ENCODE peak calls at places on chromosome 5, in ten cellular contexts. J is endothelial cell; P is omental fat pad; L is amniotic stem cell; C is ureter; M is uterus; R is activated T-cell treated with anti-CD3 and anti-CD28 coated beads, Interleukin-2, amount 50 U/mL, for 72 hours; D is pons; U is activated CD8-positive, alpha-beta T cell treated with anti-CD3 and anti-CD28 coated beads, Interleukin-2, amount 10 ng/mL, durations not matched to agents 7 days and 5 days; F is GM06990. B is an unnamed sample.

GRCh38 chr5:173973614-173973969 is 15.4 kb upstream of the C5orf47 start:
- DNase-seq in J (no peak), D (no peak), R (no peak), F (no peak), U (no peak), C (no peak), L (no peak), P (no peak), M (no peak), B (peak; percentile 23)

GRCh38 chr5:129905467-129906176 is 1.4 kb downstream of the CHSY3 start:
- DNase-seq in P (no peak), F (peak; percentile 8), J (peak; percentile 19), R (peak; percentile 6), D (no peak), L (no peak), C (no peak), M (peak; percentile 16), U (no peak), B (no peak)

GRCh38 chr5:74099538-74099937 is 473.5 kb downstream of the ARHGEF28 start:
- DNase-seq in J (no peak), L (no peak), U (no peak), C (no peak), M (no peak), F (no peak), P (no peak), D (no peak), R (no peak), B (no peak)

GRCh38 chr5:83475540-83476469 is 4.3 kb downstream of the VCAN start:
- DNase-seq in U (no peak), R (no peak), C (no peak), L (peak; percentile 58), J (no peak), P (no peak), M (no peak), D (no peak), F (no peak), B (no peak)

GRCh38 chr5:157994271-157994691 is 135.3 kb upstream of the CLINT1 start:
- DNase-seq in D (no peak), C (no peak), J (no peak), M (no peak), R (peak; percentile 3), F (no peak), U (peak; percentile 52), L (no peak), P (no peak), B (no peak)

GRCh38 chr5:181246276-181247050 is 2.8 kb upstream of the RACK1 start:
- DNase-seq in F (peak; percentile 89), M (peak; percentile 90), D (peak; percentile 79), J (peak; percentile 85), P (peak; percentile 67), U (peak; percentile 83), L (no peak), R (peak; percentile 90), C (peak; percentile 94), B (peak; percentile 91)

GRCh38 chr5:107542831-107543231 is 127.9 kb downstream of the EFNA5 start:
- DNase-seq in D (no peak), J (no peak), L (no peak), C (peak; percentile 78), U (no peak), P (peak; percentile 48), M (peak; percentile 66), F (no peak), R (no peak), B (peak; percentile 61)

GRCh38 chr5:10987881-10988504 is 227.0 kb upstream of the DAP start:
- DNase-seq in C (peak; percentile 70), R (peak; percentile 81), U (peak; percentile 74), J (peak; percentile 87), D (peak; percentile 15), L (no peak), M (no peak), P (peak; percentile 26), F (peak; percentile 69), B (peak; percentile 31)

GRCh38 chr5:158273035-158273434 is 414.1 kb upstream of the CLINT1 start:
- DNase-seq in L (no peak), M (no peak), J (no peak), F (no peak), P (no peak), D (no peak), C (no peak), R (no peak), U (no peak), B (no peak)

GRCh38 chr5:43007246-43007910 is 32.7 kb downstream of the ANXA2R start:
- DNase-seq in U (peak; percentile 86), M (peak; percentile 82), C (peak; percentile 86), P (no peak), J (peak; percentile 80), D (peak; percentile 91), L (peak; percentile 65), R (peak; percentile 78), F (peak; percentile 88), B (peak; percentile 76)

GRCh38 chr5:176825957-176826356 is 15.6 kb downstream of the UNC5A start:
- DNase-seq in F (no peak), L (no peak), R (no peak), U (no peak), P (no peak), C (no peak), D (no peak), J (no peak), M (no peak), B (no peak)

GRCh38 chr5:18202147-18202546 is 567.9 kb downstream of the TAF11L14 start:
- DNase-seq in F (no peak), C (no peak), D (no peak), M (no peak), P (no peak), U (no peak), L (no peak), J (no peak), R (no peak), B (no peak)

GRCh38 chr5:109939109-109939682 is 249.5 kb downstream of the MAN2A1 start:
- DNase-seq in P (no peak), R (no peak), D (no peak), J (no peak), F (no peak), U (no peak), L (no peak), M (no peak), C (no peak), B (no peak)

GRCh38 chr5:68007446-68007845 is 208.1 kb upstream of the PIK3R1 start:
- DNase-seq in C (peak; percentile 51), F (no peak), D (no peak), U (no peak), L (no peak), M (peak; percentile 50), J (no peak), P (peak; percentile 33), R (no peak), B (no peak)

GRCh38 chr5:113804943-113805342 is 291.4 kb downstream of the YTHDC2 start:
- DNase-seq in R (no peak), J (no peak), P (no peak), M (no peak), L (no peak), D (no peak), F (no peak), U (no peak), C (no peak), B (no peak)

GRCh38 chr5:111472579-111472978 is 39.8 kb downstream of the STARD4 start:
- DNase-seq in F (no peak), D (peak; percentile 58), U (no peak), R (no peak), M (no peak), J (no peak), P (no peak), C (no peak), L (no peak), B (no peak)

GRCh38 chr5:110757118-110757729 is 18.4 kb downstream of the SLC25A46 start:
- DNase-seq in P (no peak), M (no peak), U (peak; percentile 47), J (peak; percentile 28), D (peak; percentile 45), L (no peak), R (peak; percentile 45), F (no peak), C (no peak), B (no peak)

B was measured in ovary.